ENCODE peak calls at places on chromosomes 12 and 14, in ten cellular contexts. One of them, this sample, is unnamed.
A peak's percentile ranks its signal among the peaks of the same experiment; 100 is the strongest.

GRCh38 chr12:59812716-59813115 is 216.9 kb downstream of the SLC16A7 start:
- DNase-seq in CD8-positive, alpha-beta memory T cell: no peak
- DNase-seq in AML-193: no peak
- DNase-seq in astrocyte: no peak
- DNase-seq in cardiac septum: no peak
- DNase-seq in fibroblast of pulmonary artery: no peak
- DNase-seq in AG09309: no peak
- DNase-seq in effector memory CD4-positive, alpha-beta T cell: no peak
- DNase-seq in IMR-90: no peak
- DNase-seq in CD8-positive, alpha-beta T cell: no peak
- DNase-seq in this sample: no peak

GRCh38 chr12:25320123-25321006 is 69.6 kb upstream of the KRAS start:
- DNase-seq in CD8-positive, alpha-beta memory T cell: no peak
- DNase-seq in AML-193: no peak
- DNase-seq in astrocyte: peak; percentile 65
- DNase-seq in cardiac septum: no peak
- DNase-seq in fibroblast of pulmonary artery: no peak
- DNase-seq in AG09309: no peak
- DNase-seq in effector memory CD4-positive, alpha-beta T cell: no peak
- DNase-seq in IMR-90: no peak
- DNase-seq in CD8-positive, alpha-beta T cell: no peak
- DNase-seq in this sample: no peak

GRCh38 chr14:105196228-105196960 is 15.3 kb upstream of the NUDT14 start:
- DNase-seq in CD8-positive, alpha-beta memory T cell: no peak
- DNase-seq in AML-193: no peak
- DNase-seq in astrocyte: no peak
- DNase-seq in cardiac septum: peak; percentile 88
- DNase-seq in fibroblast of pulmonary artery: no peak
- DNase-seq in AG09309: no peak
- DNase-seq in effector memory CD4-positive, alpha-beta T cell: no peak
- DNase-seq in IMR-90: no peak
- DNase-seq in CD8-positive, alpha-beta T cell: no peak
- DNase-seq in this sample: no peak

GRCh38 chr12:52860102-52860838 is 11.5 kb upstream of the KRT78 start:
- DNase-seq in CD8-positive, alpha-beta memory T cell: no peak
- DNase-seq in AML-193: no peak
- DNase-seq in astrocyte: peak; percentile 52
- DNase-seq in cardiac septum: no peak
- DNase-seq in fibroblast of pulmonary artery: peak; percentile 81
- DNase-seq in AG09309: no peak
- DNase-seq in effector memory CD4-positive, alpha-beta T cell: no peak
- DNase-seq in IMR-90: peak; percentile 52
- DNase-seq in CD8-positive, alpha-beta T cell: no peak
- DNase-seq in this sample: peak; percentile 62

GRCh38 chr12:117818400-117818799 is 150.4 kb downstream of the KSR2 start:
- DNase-seq in CD8-positive, alpha-beta memory T cell: no peak
- DNase-seq in AML-193: no peak
- DNase-seq in astrocyte: no peak
- DNase-seq in cardiac septum: no peak
- DNase-seq in fibroblast of pulmonary artery: no peak
- DNase-seq in AG09309: no peak
- DNase-seq in effector memory CD4-positive, alpha-beta T cell: no peak
- DNase-seq in IMR-90: no peak
- DNase-seq in CD8-positive, alpha-beta T cell: no peak
- DNase-seq in this sample: no peak

GRCh38 chr12:124098887-124099286 is 125.9 kb downstream of the ZNF664 start:
- DNase-seq in CD8-positive, alpha-beta memory T cell: no peak
- DNase-seq in AML-193: no peak
- DNase-seq in astrocyte: no peak
- DNase-seq in cardiac septum: peak; percentile 35
- DNase-seq in fibroblast of pulmonary artery: no peak
- DNase-seq in AG09309: no peak
- DNase-seq in effector memory CD4-positive, alpha-beta T cell: no peak
- DNase-seq in IMR-90: no peak
- DNase-seq in CD8-positive, alpha-beta T cell: no peak
- DNase-seq in this sample: no peak

GRCh38 chr14:104556256-104557021 is 23.1 kb upstream of the C14orf180 start:
- DNase-seq in CD8-positive, alpha-beta memory T cell: no peak
- DNase-seq in AML-193: no peak
- DNase-seq in astrocyte: no peak
- DNase-seq in cardiac septum: peak; percentile 71
- DNase-seq in fibroblast of pulmonary artery: no peak
- DNase-seq in AG09309: no peak
- DNase-seq in effector memory CD4-positive, alpha-beta T cell: no peak
- DNase-seq in IMR-90: no peak
- DNase-seq in CD8-positive, alpha-beta T cell: no peak
- DNase-seq in this sample: no peak

GRCh38 chr12:110266980-110267620 is 13.9 kb upstream of the ATP2A2 start:
- DNase-seq in CD8-positive, alpha-beta memory T cell: no peak
- DNase-seq in AML-193: no peak
- DNase-seq in astrocyte: peak; percentile 78
- DNase-seq in cardiac septum: no peak
- DNase-seq in fibroblast of pulmonary artery: peak; percentile 90
- DNase-seq in AG09309: peak; percentile 69
- DNase-seq in effector memory CD4-positive, alpha-beta T cell: no peak
- DNase-seq in IMR-90: peak; percentile 74
- DNase-seq in CD8-positive, alpha-beta T cell: no peak
- DNase-seq in this sample: peak; percentile 77

GRCh38 chr12:53096089-53096741 is 1.3 kb upstream of the IGFBP6 start:
- DNase-seq in CD8-positive, alpha-beta memory T cell: no peak
- DNase-seq in AML-193: no peak
- DNase-seq in astrocyte: peak; percentile 72
- DNase-seq in cardiac septum: peak; percentile 89
- DNase-seq in fibroblast of pulmonary artery: peak; percentile 82
- DNase-seq in AG09309: peak; percentile 74
- DNase-seq in effector memory CD4-positive, alpha-beta T cell: no peak
- DNase-seq in IMR-90: peak; percentile 65
- DNase-seq in CD8-positive, alpha-beta T cell: no peak
- DNase-seq in this sample: peak; percentile 83

GRCh38 chr12:26271889-26272492 is 76.6 kb downstream of the SSPN start:
- DNase-seq in CD8-positive, alpha-beta memory T cell: no peak
- DNase-seq in AML-193: no peak
- DNase-seq in astrocyte: peak; percentile 92
- DNase-seq in cardiac septum: peak; percentile 87
- DNase-seq in fibroblast of pulmonary artery: peak; percentile 97
- DNase-seq in AG09309: no peak
- DNase-seq in effector memory CD4-positive, alpha-beta T cell: no peak
- DNase-seq in IMR-90: peak; percentile 96
- DNase-seq in CD8-positive, alpha-beta T cell: no peak
- DNase-seq in this sample: peak; percentile 86

GRCh38 chr12:81231574-81232368 is 153.9 kb downstream of the ACSS3 start:
- DNase-seq in CD8-positive, alpha-beta memory T cell: no peak
- DNase-seq in AML-193: no peak
- DNase-seq in astrocyte: no peak
- DNase-seq in cardiac septum: no peak
- DNase-seq in fibroblast of pulmonary artery: no peak
- DNase-seq in AG09309: no peak
- DNase-seq in effector memory CD4-positive, alpha-beta T cell: no peak
- DNase-seq in IMR-90: no peak
- DNase-seq in CD8-positive, alpha-beta T cell: no peak
- DNase-seq in this sample: no peak

GRCh38 chr14:61877050-61877390 is 114.8 kb downstream of the SNAPC1 start:
- DNase-seq in CD8-positive, alpha-beta memory T cell: no peak
- DNase-seq in AML-193: no peak
- DNase-seq in astrocyte: no peak
- DNase-seq in cardiac septum: no peak
- DNase-seq in fibroblast of pulmonary artery: no peak
- DNase-seq in AG09309: no peak
- DNase-seq in effector memory CD4-positive, alpha-beta T cell: no peak
- DNase-seq in IMR-90: no peak
- DNase-seq in CD8-positive, alpha-beta T cell: no peak
- DNase-seq in this sample: no peak

GRCh38 chr14:31445703-31446102 is 11.6 kb downstream of the DTD2 start:
- DNase-seq in CD8-positive, alpha-beta memory T cell: no peak
- DNase-seq in AML-193: no peak
- DNase-seq in astrocyte: no peak
- DNase-seq in cardiac septum: no peak
- DNase-seq in fibroblast of pulmonary artery: no peak
- DNase-seq in AG09309: no peak
- DNase-seq in effector memory CD4-positive, alpha-beta T cell: no peak
- DNase-seq in IMR-90: no peak
- DNase-seq in CD8-positive, alpha-beta T cell: no peak
- DNase-seq in this sample: no peak

GRCh38 chr12:30806989-30807694 is 52.4 kb upstream of the CAPRIN2 start:
- DNase-seq in CD8-positive, alpha-beta memory T cell: no peak
- DNase-seq in AML-193: peak; percentile 51
- DNase-seq in astrocyte: peak; percentile 60
- DNase-seq in cardiac septum: no peak
- DNase-seq in fibroblast of pulmonary artery: peak; percentile 90
- DNase-seq in AG09309: no peak
- DNase-seq in effector memory CD4-positive, alpha-beta T cell: no peak
- DNase-seq in IMR-90: peak; percentile 76
- DNase-seq in CD8-positive, alpha-beta T cell: peak; percentile 51
- DNase-seq in this sample: peak; percentile 73

GRCh38 chr12:108697905-108698304 is 33.4 kb downstream of the CORO1C start:
- DNase-seq in CD8-positive, alpha-beta memory T cell: no peak
- DNase-seq in AML-193: no peak
- DNase-seq in astrocyte: no peak
- DNase-seq in cardiac septum: no peak
- DNase-seq in fibroblast of pulmonary artery: no peak
- DNase-seq in AG09309: no peak
- DNase-seq in effector memory CD4-positive, alpha-beta T cell: no peak
- DNase-seq in IMR-90: no peak
- DNase-seq in CD8-positive, alpha-beta T cell: no peak
- DNase-seq in this sample: no peak

GRCh38 chr14:93185333-93185688 is 194 bp downstream of the LYSET start:
- DNase-seq in CD8-positive, alpha-beta memory T cell: no peak
- DNase-seq in AML-193: no peak
- DNase-seq in astrocyte: no peak
- DNase-seq in cardiac septum: no peak
- DNase-seq in fibroblast of pulmonary artery: no peak
- DNase-seq in AG09309: no peak
- DNase-seq in effector memory CD4-positive, alpha-beta T cell: no peak
- DNase-seq in IMR-90: no peak
- DNase-seq in CD8-positive, alpha-beta T cell: no peak
- DNase-seq in this sample: no peak

GRCh38 chr12:13592063-13592942 is 389.1 kb downstream of the GRIN2B start:
- DNase-seq in CD8-positive, alpha-beta memory T cell: no peak
- DNase-seq in AML-193: no peak
- DNase-seq in astrocyte: no peak
- DNase-seq in cardiac septum: no peak
- DNase-seq in fibroblast of pulmonary artery: peak; percentile 36
- DNase-seq in AG09309: no peak
- DNase-seq in effector memory CD4-positive, alpha-beta T cell: no peak
- DNase-seq in IMR-90: no peak
- DNase-seq in CD8-positive, alpha-beta T cell: no peak
- DNase-seq in this sample: no peak

GRCh38 chr14:104368751-104369100 is 210.8 kb upstream of the C14orf180 start:
- DNase-seq in CD8-positive, alpha-beta memory T cell: no peak
- DNase-seq in AML-193: no peak
- DNase-seq in astrocyte: no peak
- DNase-seq in cardiac septum: no peak
- DNase-seq in fibroblast of pulmonary artery: no peak
- DNase-seq in AG09309: no peak
- DNase-seq in effector memory CD4-positive, alpha-beta T cell: no peak
- DNase-seq in IMR-90: no peak
- DNase-seq in CD8-positive, alpha-beta T cell: no peak
- DNase-seq in this sample: no peak

GRCh38 chr12:15664491-15664890 is 124.7 kb downstream of the EPS8 start:
- DNase-seq in CD8-positive, alpha-beta memory T cell: no peak
- DNase-seq in AML-193: no peak
- DNase-seq in astrocyte: peak; percentile 73
- DNase-seq in cardiac septum: no peak
- DNase-seq in fibroblast of pulmonary artery: peak; percentile 58
- DNase-seq in AG09309: no peak
- DNase-seq in effector memory CD4-positive, alpha-beta T cell: no peak
- DNase-seq in IMR-90: peak; percentile 56
- DNase-seq in CD8-positive, alpha-beta T cell: no peak
- DNase-seq in this sample: no peak

GRCh38 chr14:73173092-73173735 is 36.9 kb downstream of the PSEN1 start:
- DNase-seq in CD8-positive, alpha-beta memory T cell: no peak
- DNase-seq in AML-193: peak; percentile 65
- DNase-seq in astrocyte: peak; percentile 39
- DNase-seq in cardiac septum: no peak
- DNase-seq in fibroblast of pulmonary artery: peak; percentile 82
- DNase-seq in AG09309: peak; percentile 24
- DNase-seq in effector memory CD4-positive, alpha-beta T cell: no peak
- DNase-seq in IMR-90: peak; percentile 65
- DNase-seq in CD8-positive, alpha-beta T cell: no peak
- DNase-seq in this sample: peak; percentile 44

GRCh38 chr14:86346818-86347384 is 817.0 kb downstream of the FLRT2 start:
- DNase-seq in CD8-positive, alpha-beta memory T cell: no peak
- DNase-seq in AML-193: no peak
- DNase-seq in astrocyte: no peak
- DNase-seq in cardiac septum: no peak
- DNase-seq in fibroblast of pulmonary artery: no peak
- DNase-seq in AG09309: no peak
- DNase-seq in effector memory CD4-positive, alpha-beta T cell: no peak
- DNase-seq in IMR-90: no peak
- DNase-seq in CD8-positive, alpha-beta T cell: no peak
- DNase-seq in this sample: no peak

GRCh38 chr12:106287364-106287763 is 15.2 kb upstream of the TCP11L2 start:
- DNase-seq in CD8-positive, alpha-beta memory T cell: no peak
- DNase-seq in AML-193: no peak
- DNase-seq in astrocyte: peak; percentile 53
- DNase-seq in cardiac septum: no peak
- DNase-seq in fibroblast of pulmonary artery: no peak
- DNase-seq in AG09309: no peak
- DNase-seq in effector memory CD4-positive, alpha-beta T cell: no peak
- DNase-seq in IMR-90: no peak
- DNase-seq in CD8-positive, alpha-beta T cell: no peak
- DNase-seq in this sample: peak; percentile 54

GRCh38 chr12:3446653-3447270 is 44.2 kb upstream of the PRMT8 start:
- DNase-seq in CD8-positive, alpha-beta memory T cell: no peak
- DNase-seq in AML-193: no peak
- DNase-seq in astrocyte: no peak
- DNase-seq in cardiac septum: no peak
- DNase-seq in fibroblast of pulmonary artery: no peak
- DNase-seq in AG09309: no peak
- DNase-seq in effector memory CD4-positive, alpha-beta T cell: no peak
- DNase-seq in IMR-90: no peak
- DNase-seq in CD8-positive, alpha-beta T cell: no peak
- DNase-seq in this sample: no peak

GRCh38 chr12:14514154-14514842 is 53.4 kb downstream of the PLBD1 start:
- DNase-seq in CD8-positive, alpha-beta memory T cell: no peak
- DNase-seq in AML-193: peak; percentile 70
- DNase-seq in astrocyte: peak; percentile 3
- DNase-seq in cardiac septum: no peak
- DNase-seq in fibroblast of pulmonary artery: peak; percentile 55
- DNase-seq in AG09309: no peak
- DNase-seq in effector memory CD4-positive, alpha-beta T cell: no peak
- DNase-seq in IMR-90: peak; percentile 21
- DNase-seq in CD8-positive, alpha-beta T cell: no peak
- DNase-seq in this sample: peak; percentile 24

GRCh38 chr12:55820679-55821078 is 2.8 kb downstream of the ORMDL2 start:
- DNase-seq in CD8-positive, alpha-beta memory T cell: no peak
- DNase-seq in AML-193: peak; percentile 38
- DNase-seq in astrocyte: no peak
- DNase-seq in cardiac septum: no peak
- DNase-seq in fibroblast of pulmonary artery: peak; percentile 44
- DNase-seq in AG09309: no peak
- DNase-seq in effector memory CD4-positive, alpha-beta T cell: no peak
- DNase-seq in IMR-90: no peak
- DNase-seq in CD8-positive, alpha-beta T cell: no peak
- DNase-seq in this sample: no peak

GRCh38 chr12:29517265-29517664 is 19.8 kb upstream of the OVCH1 start:
- DNase-seq in CD8-positive, alpha-beta memory T cell: no peak
- DNase-seq in AML-193: no peak
- DNase-seq in astrocyte: no peak
- DNase-seq in cardiac septum: no peak
- DNase-seq in fibroblast of pulmonary artery: no peak
- DNase-seq in AG09309: no peak
- DNase-seq in effector memory CD4-positive, alpha-beta T cell: no peak
- DNase-seq in IMR-90: no peak
- DNase-seq in CD8-positive, alpha-beta T cell: no peak
- DNase-seq in this sample: no peak

GRCh38 chr12:114982760-114983159 is 298.8 kb upstream of the TBX3 start:
- DNase-seq in CD8-positive, alpha-beta memory T cell: no peak
- DNase-seq in AML-193: no peak
- DNase-seq in astrocyte: no peak
- DNase-seq in cardiac septum: no peak
- DNase-seq in fibroblast of pulmonary artery: peak; percentile 20
- DNase-seq in AG09309: no peak
- DNase-seq in effector memory CD4-positive, alpha-beta T cell: no peak
- DNase-seq in IMR-90: no peak
- DNase-seq in CD8-positive, alpha-beta T cell: no peak
- DNase-seq in this sample: no peak

GRCh38 chr12:50333441-50333840 is 50.1 kb upstream of the LIMA1 start:
- DNase-seq in CD8-positive, alpha-beta memory T cell: no peak
- DNase-seq in AML-193: no peak
- DNase-seq in astrocyte: peak; percentile 53
- DNase-seq in cardiac septum: no peak
- DNase-seq in fibroblast of pulmonary artery: no peak
- DNase-seq in AG09309: no peak
- DNase-seq in effector memory CD4-positive, alpha-beta T cell: no peak
- DNase-seq in IMR-90: no peak
- DNase-seq in CD8-positive, alpha-beta T cell: no peak
- DNase-seq in this sample: no peak